ENCODE peak calls at places on chromosomes 16 and 17, in five cellular contexts. V, P, Q, Y and X are unnamed samples.

GRCh38 chr17:12800855-12801365 is 11.6 kb downstream of the ARHGAP44 start:
- DNase-seq in P (no peak), Y (no peak), V (no peak), Q (no peak), X (no peak)

GRCh38 chr17:32157225-32157624 is 14.9 kb downstream of the RHOT1 start:
- DNase-seq in P (no peak), V (no peak), Y (no peak), Q (no peak), X (peak; percentile 58)

GRCh38 chr16:83955218-83956130 is 2.4 kb downstream of the OSGIN1 start:
- DNase-seq in P (no peak), Q (no peak), V (no peak), Y (no peak), X (no peak)

GRCh38 chr16:47492428-47493357 is 31.6 kb downstream of the PHKB start:
- DNase-seq in P (no peak), V (no peak), Q (no peak), Y (peak; percentile 84), X (peak; percentile 26)

GRCh38 chr17:66713533-66714042 is 121.3 kb upstream of the CACNG5 start:
- DNase-seq in Y (no peak), Q (no peak), V (no peak), P (no peak), X (no peak)

GRCh38 chr16:23064642-23065041 is 84.6 kb downstream of the USP31 start:
- DNase-seq in V (no peak), Y (no peak), P (no peak), Q (no peak), X (no peak)

GRCh38 chr16:3761375-3762079 is 44.2 kb upstream of the TRAP1 start:
- DNase-seq in P (no peak), V (peak; percentile 74), Q (no peak), Y (no peak), X (no peak)

GRCh38 chr17:56832446-56832845 is 1.3 kb downstream of the C17orf67 start:
- DNase-seq in Q (no peak), P (no peak), V (no peak), Y (no peak), X (no peak)

GRCh38 chr16:47712276-47713224 is 251.4 kb downstream of the PHKB start:
- DNase-seq in Y (no peak), V (peak; percentile 48), Q (no peak), P (no peak), X (no peak)

GRCh38 chr17:9987779-9988585 is 82.9 kb upstream of the RCVRN start:
- DNase-seq in V (peak; percentile 58), P (no peak), Q (peak; percentile 72), Y (peak; percentile 54), X (peak; percentile 24)

GRCh38 chr16:67685388-67686112 is 18.9 kb downstream of the C16orf86 start:
- DNase-seq in V (no peak), Q (no peak), P (no peak), Y (no peak), X (no peak)

DNA sequence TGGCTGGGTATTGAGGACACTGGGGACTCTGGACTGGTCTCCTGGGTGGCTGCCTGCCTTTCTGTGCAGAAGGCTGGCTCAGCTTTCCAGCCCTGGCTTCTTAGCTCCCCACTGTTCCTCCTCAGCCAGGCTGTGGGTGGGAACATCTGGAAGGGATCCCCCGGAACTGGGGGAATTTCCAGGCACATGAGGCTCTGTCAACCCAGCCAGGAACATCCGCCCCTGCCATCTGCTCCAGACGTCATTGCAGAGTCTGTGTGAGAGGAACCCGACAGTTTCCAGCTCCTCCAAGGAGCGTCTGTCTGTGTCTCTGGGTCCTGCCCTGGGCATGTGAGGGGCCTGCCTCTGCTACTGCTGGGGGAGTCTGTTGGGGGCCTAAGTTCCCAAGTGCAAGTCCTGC is 36.2 kb upstream of the CRHR1 start:
- DNase-seq in P (no peak), Y (no peak), V (no peak), Q (no peak), X (no peak)
- TF ChIP-seq JUND in P (no peak), Y (no peak), V (no peak), Q (no peak), X (no peak)

GRCh38 chr16:88805340-88805715 is 1.7 kb downstream of the CDT1 start:
- DNase-seq in Y (no peak), P (no peak), Q (no peak), V (no peak), X (no peak)

GRCh38 chr16:88804173-88804551 is 573 bp downstream of the CDT1 start:
- DNase-seq in P (no peak), Q (no peak), Y (no peak), V (peak; percentile 70), X (no peak)

GRCh38 chr16:88805887-88806393 is 2.4 kb downstream of the CDT1 start:
- DNase-seq in P (no peak), V (no peak), Y (no peak), Q (no peak), X (no peak)

GRCh38 chr16:88804552-88805339 is 1.2 kb downstream of the CDT1 start:
- DNase-seq in Y (peak; percentile 53), P (no peak), Q (no peak), V (peak; percentile 64), X (peak; percentile 60)

DNA sequence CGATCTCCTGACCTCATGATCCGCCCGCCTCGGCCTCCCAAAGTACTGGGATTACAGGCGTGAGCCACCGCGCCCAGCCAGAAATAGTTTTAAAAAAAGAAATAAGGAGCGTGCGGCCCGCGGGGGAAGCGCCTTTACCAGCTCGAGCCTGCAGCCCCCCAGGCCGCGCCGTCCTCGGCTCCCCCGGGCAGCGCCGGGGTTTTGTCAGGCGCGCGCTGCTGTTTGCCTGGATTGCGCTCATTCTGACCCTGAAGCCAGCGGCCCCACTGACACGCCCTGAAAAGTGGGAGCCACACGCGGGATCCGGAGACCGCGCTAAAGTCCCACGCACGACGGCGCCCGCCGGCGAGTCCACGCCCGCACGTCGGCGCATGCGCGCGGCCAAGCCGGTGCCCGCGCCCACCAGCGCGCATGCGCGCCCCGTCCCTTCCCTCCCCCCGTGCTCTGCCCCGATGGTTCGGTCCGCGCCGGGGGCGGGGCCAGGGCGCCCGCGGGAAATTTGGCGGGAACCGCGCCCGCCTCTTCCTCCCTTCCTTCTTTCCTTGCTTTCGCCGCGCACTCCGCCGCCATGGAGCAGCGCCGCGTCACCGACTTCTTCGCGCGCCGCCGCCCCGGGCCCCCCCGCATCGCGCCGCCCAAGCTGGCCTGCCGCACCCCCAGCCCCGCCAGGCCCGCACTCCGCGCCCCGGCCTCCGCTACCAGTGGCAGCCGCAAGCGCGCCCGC is at the start of gene CDT1:
- DNase-seq in V (peak; percentile 100), Q (peak; percentile 96), Y (peak; percentile 99), P (peak; percentile 61), X (peak; percentile 100)
- TF ChIP-seq JUND in V (no peak), Q (peak; percentile 68), Y (no peak), P (no peak), X (no peak)

GRCh38 chr17:40453881-40454630 is 10.8 kb downstream of the IGFBP4 start:
- DNase-seq in Y (no peak), Q (no peak), V (no peak), P (no peak), X (no peak)

GRCh38 chr17:40452921-40453378 is 9.7 kb downstream of the IGFBP4 start:
- DNase-seq in Y (no peak), P (no peak), Q (no peak), V (no peak), X (no peak)

GRCh38 chr17:40450175-40450574 is 6.9 kb downstream of the IGFBP4 start:
- DNase-seq in Q (peak; percentile 81), Y (peak; percentile 65), V (no peak), P (peak; percentile 62), X (peak; percentile 85)

GRCh38 chr17:40451420-40451819 is 8.2 kb downstream of the IGFBP4 start:
- DNase-seq in Q (no peak), V (peak; percentile 89), P (no peak), Y (no peak), X (no peak)

DNA sequence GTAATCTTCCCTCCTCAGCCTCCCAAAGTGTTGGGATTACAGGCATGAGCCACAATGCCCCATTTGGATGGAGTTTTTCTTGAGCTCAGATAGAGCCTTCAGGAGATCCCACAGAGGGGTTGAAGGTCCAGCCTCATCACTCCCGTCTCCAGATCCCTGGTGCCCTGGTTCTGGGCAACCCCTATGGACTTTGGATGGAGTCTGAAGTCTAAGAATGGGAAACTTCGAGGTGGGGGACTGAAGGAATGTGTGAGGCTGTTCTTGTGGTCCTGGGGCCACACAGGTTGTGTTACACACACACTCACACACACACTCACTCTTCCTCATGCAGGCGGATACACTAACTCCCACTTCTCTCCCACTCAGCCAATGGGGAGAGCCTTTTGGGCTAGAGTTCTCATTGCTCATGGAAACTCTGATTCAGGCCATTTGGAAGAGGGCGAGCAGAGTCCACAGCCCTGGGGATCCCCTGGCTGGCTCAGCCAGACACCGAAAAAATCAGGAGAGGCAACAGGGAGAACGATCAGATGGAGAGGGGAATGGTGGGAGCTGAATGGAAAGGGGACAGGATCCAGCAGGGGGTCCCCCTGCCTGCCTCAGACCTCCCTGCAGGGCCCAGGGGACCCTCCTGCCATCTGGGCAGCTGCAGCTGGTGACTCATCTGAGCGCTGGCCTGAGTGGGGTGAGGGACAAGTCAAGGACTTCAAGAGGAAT is 9.0 kb downstream of the IGFBP4 start:
- DNase-seq in Y (no peak), V (no peak), Q (no peak), P (no peak), X (no peak)
- TF ChIP-seq JUND in Y (no peak), V (no peak), Q (no peak), P (no peak), X (no peak)

GRCh38 chr16:10988879-10989278 is 44.5 kb downstream of the CLEC16A start:
- DNase-seq in V (no peak), Y (no peak), P (no peak), Q (no peak), X (no peak)
- TF ChIP-seq JUND in V (no peak), Y (no peak), P (no peak), Q (no peak), X (no peak)